ENCODE peak calls at places on chromosomes 11 and 22, in four cellular contexts. X is GM23248, T is HCT116, M is MM.1S. K is an unnamed sample.

GRCh38 chr11:12727556-12728070 is 53.4 kb downstream of the TEAD1 start:
- DNase-seq in X (peak), T (no peak), M (no peak), K (no peak)

GRCh38 chr11:66857927-66858185 is 992 bp downstream of the LRFN4 start:
- DNase-seq in X (no peak), T (no peak), M (no peak), K (peak)

GRCh38 chr11:16356057-16356750 is at the start of gene SOX6:
- DNase-seq in X (no peak), T (no peak), M (no peak), K (peak)

GRCh38 chr11:77967121-77967520 is 27.3 kb downstream of the INTS4 start:
- DNase-seq in X (no peak), T (no peak), M (no peak), K (no peak)

GRCh38 chr22:32693102-32693501 is 108.4 kb upstream of the TIMP3 start:
- DNase-seq in X (no peak), T (no peak), M (no peak), K (no peak)

GRCh38 chr11:61814242-61814957 is 2.4 kb downstream of the FADS1 start:
- DNase-seq in X (peak), T (peak), M (no peak), K (peak)

GRCh38 chr11:95419915-95420314 is 188.9 kb upstream of the SESN3 start:
- DNase-seq in X (peak), T (no peak), M (no peak), K (no peak)

GRCh38 chr22:40033586-40034380 is 39.0 kb downstream of the FAM83F start:
- DNase-seq in X (no peak), T (no peak), M (no peak), K (no peak)

GRCh38 chr11:68297812-68298658 is 14.4 kb upstream of the LRP5 start:
- DNase-seq in X (peak), T (peak), M (peak), K (peak)

GRCh38 chr11:17328856-17329490 is 22.6 kb upstream of the NCR3LG1 start:
- DNase-seq in X (no peak), T (no peak), M (no peak), K (peak)

GRCh38 chr22:29635734-29636357 is 32.4 kb downstream of the NF2 start:
- DNase-seq in X (peak), T (peak), M (peak), K (peak)

GRCh38 chr11:21927628-21928027 is 265.3 kb upstream of the ANO5 start:
- DNase-seq in X (no peak), T (no peak), M (no peak), K (no peak)

GRCh38 chr11:26539517-26539916 is 32.5 kb downstream of the MUC15 start:
- DNase-seq in X (no peak), T (no peak), M (no peak), K (no peak)

GRCh38 chr11:119077839-119078238 is 6.8 kb upstream of the HMBS start:
- DNase-seq in X (no peak), T (no peak), M (no peak), K (no peak)

GRCh38 chr11:13278620-13279486 is 1.3 kb downstream of the BMAL1 start:
- DNase-seq in X (peak), T (no peak), M (peak), K (peak)

GRCh38 chr11:132704796-132705375 is 827.4 kb downstream of the OPCML start:
- DNase-seq in X (no peak), T (no peak), M (no peak), K (no peak)

GRCh38 chr22:46561435-46561905 is 24.1 kb upstream of the CELSR1 start:
- DNase-seq in X (no peak), T (peak), M (peak), K (peak)

GRCh38 chr11:47587733-47588326 is 1.4 kb downstream of the FAM180B start:
- DNase-seq in X (peak), T (no peak), M (no peak), K (no peak)

GRCh38 chr11:75311858-75312288 is 39.6 kb downstream of the ARRB1 start:
- DNase-seq in X (peak), T (no peak), M (no peak), K (no peak)

GRCh38 chr11:83691387-83692088 is 405.4 kb upstream of the CCDC90B start:
- DNase-seq in X (peak), T (no peak), M (no peak), K (no peak)

GRCh38 chr22:45521178-45521577 is 18.5 kb downstream of the FBLN1 start:
- DNase-seq in X (no peak), T (peak), M (no peak), K (no peak)

GRCh38 chr11:110711776-110712642 is at the start of gene ARHGAP20:
- DNase-seq in X (peak), T (no peak), M (peak), K (peak)

GRCh38 chr11:76604081-76604601 is 66.4 kb downstream of the LRRC32 start:
- DNase-seq in X (no peak), T (no peak), M (no peak), K (no peak)

GRCh38 chr22:28268176-28268575 is 349.1 kb upstream of the PITPNB start:
- DNase-seq in X (peak), T (no peak), M (no peak), K (no peak)

GRCh38 chr11:19345519-19345847 is 104.7 kb upstream of the E2F8 start:
- DNase-seq in X (peak), T (no peak), M (peak), K (peak)

GRCh38 chr11:8066036-8066910 is 14.7 kb upstream of the TUB start:
- DNase-seq in X (peak), T (no peak), M (no peak), K (no peak)

GRCh38 chr11:75768909-75769771 is 562 bp downstream of the DGAT2 start:
- DNase-seq in X (peak), T (no peak), M (no peak), K (peak)

GRCh38 chr22:37416806-37417205 is 10.5 kb downstream of the ELFN2 start:
- DNase-seq in X (no peak), T (no peak), M (no peak), K (no peak)

GRCh38 chr11:129317564-129317963 is 58.1 kb upstream of the BARX2 start:
- DNase-seq in X (no peak), T (no peak), M (no peak), K (no peak)

GRCh38 chr11:78037056-78037455 is 14.0 kb upstream of the KCTD14 start:
- DNase-seq in X (no peak), T (no peak), M (no peak), K (no peak)

GRCh38 chr11:101487775-101488174 is 96.0 kb downstream of the TRPC6 start:
- DNase-seq in X (peak), T (no peak), M (no peak), K (no peak)

GRCh38 chr22:26417406-26417805 is 11.7 kb upstream of the ASPHD2 start:
- DNase-seq in X (no peak), T (no peak), M (no peak), K (no peak)

GRCh38 chr11:16404781-16405180 is 48.4 kb upstream of the SOX6 start:
- DNase-seq in X (no peak), T (no peak), M (no peak), K (no peak)

GRCh38 chr11:17855531-17856290 is 121.1 kb downstream of the KCNC1 start:
- DNase-seq in X (no peak), T (no peak), M (no peak), K (no peak)

GRCh38 chr22:48431536-48432315 is 1395.9 kb downstream of the BRD1 start:
- DNase-seq in X (no peak), T (no peak), M (no peak), K (no peak)
- H3K4me2 ChIP-seq in X (no peak), T (no peak), M (no peak), K (no peak)

DNA sequence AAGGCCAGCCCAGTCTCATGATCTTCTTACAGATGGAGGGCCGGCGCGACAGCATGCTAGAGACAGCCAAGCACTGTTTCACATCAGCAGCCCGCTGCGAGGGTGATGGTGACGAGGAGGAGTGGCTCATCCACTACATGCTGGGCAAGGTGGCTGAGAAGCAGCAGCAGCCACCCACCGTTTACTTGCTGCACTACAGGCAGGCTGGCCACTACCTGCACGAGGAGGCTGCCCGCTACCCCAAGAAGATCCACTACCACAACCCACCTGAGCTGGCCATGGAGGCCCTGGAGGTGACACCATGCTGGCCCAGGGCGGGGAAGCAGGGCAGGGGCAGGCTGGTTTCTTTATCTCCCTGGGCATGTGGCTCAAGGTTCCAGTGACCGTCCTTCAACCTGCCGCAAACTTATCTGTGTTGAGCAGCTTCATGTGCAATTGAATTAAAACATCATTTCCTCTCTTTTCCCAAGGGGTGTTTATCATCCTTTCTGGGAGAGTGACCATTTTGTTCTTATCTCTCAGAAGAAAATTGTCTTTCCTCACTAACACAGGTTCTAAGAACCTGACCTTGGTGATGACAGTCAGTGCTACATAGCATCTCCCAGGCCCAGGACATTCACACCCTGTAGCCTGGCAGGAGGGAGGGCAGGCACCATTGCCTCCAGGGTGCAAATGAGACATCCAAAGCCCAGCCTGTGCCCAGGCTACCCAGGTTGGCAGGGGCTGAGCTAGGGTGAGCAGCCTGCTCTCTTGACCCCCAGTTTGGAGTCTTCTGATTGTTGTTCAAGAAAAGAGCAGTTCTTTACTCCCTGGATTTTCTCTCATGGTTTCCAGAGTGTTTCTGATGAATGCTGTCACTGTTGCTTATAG is 80.7 kb downstream of the CABIN1 start:
- DNase-seq in X (no peak), T (no peak), M (no peak), K (no peak)
- TF ChIP-seq EZH2phosphoT487 in X (no peak), T (no peak), M (no peak), K (no peak)

DNA sequence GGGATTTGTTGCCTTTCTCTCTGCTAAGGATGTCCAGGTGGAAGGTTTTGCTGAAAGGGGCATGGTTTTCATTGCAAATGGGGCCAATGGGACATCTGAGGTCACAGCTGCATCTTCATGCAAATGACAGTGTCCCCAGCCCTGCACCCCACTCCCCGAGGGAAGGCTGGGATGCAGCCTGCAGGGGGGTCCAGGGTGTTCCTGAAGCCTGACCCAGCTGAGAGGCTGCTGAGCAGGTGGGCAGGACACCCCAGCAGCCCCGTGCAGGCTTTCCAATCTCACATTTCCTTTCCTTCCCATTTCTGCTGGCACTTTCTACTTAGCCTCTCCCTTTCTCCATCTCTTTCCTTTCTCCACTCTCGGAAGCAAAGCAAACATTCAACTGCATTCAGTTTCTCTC is 78.3 kb downstream of the SCN3B start:
- DNase-seq in X (no peak), T (no peak), M (no peak), K (no peak)
- H3K4me2 ChIP-seq in X (no peak), T (peak), M (peak), K (no peak)

GRCh38 chr11:86160546-86161149 is 83.9 kb upstream of the EED start:
- DNase-seq in X (peak), T (no peak), M (no peak), K (no peak)
- TF ChIP-seq EZH2phosphoT487 in X (no peak), T (no peak), M (no peak), K (no peak)

DNA sequence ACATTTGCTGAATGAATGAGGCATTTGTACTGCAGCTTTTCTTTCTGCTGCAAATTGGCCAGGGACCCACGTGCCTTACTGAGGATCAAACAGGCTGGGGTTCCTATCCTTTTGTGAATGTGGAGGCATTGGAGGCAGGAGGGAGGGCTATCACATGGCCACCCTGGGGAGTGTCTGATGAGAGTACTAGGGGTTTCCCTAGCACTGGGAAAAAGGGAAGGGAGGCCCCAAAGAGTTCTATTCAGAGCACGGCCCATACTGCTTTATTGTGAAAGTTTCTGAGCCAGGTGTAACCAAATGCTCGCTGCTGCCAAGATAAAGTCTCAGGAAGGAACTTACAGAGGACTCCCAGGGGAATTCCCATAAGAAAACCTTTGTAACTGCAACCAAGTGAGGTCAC is 78.4 kb upstream of the ANO1 start:
- DNase-seq in X (no peak), T (no peak), M (no peak), K (peak)
- H3K4me2 ChIP-seq in X (no peak), T (no peak), M (no peak), K (peak)

GRCh38 chr11:122077459-122077858 is 38.6 kb downstream of the BLID start:
- DNase-seq in X (no peak), T (no peak), M (no peak), K (no peak)
- TF ChIP-seq EZH2phosphoT487 in X (no peak), T (no peak), M (no peak), K (no peak)

GRCh38 chr11:86193297-86194095 is 51.1 kb upstream of the EED start:
- DNase-seq in X (peak), T (peak), M (peak), K (peak)
- H3K4me2 ChIP-seq in X (peak), T (peak), M (peak), K (peak)

GRCh38 chr11:34052608-34053160 is 1.2 kb downstream of the CAPRIN1 start:
- DNase-seq in X (peak), T (no peak), M (peak), K (peak)
- TF ChIP-seq EZH2phosphoT487 in X (no peak), T (no peak), M (no peak), K (no peak)

GRCh38 chr22:22098457-22099193 is 116.0 kb upstream of the TOP3B start:
- DNase-seq in X (no peak), T (no peak), M (peak), K (no peak)

GRCh38 chr22:22099833-22100812 is 117.5 kb upstream of the TOP3B start:
- DNase-seq in X (peak), T (peak), M (peak), K (peak)

GRCh38 chr22:22097727-22098228 is 115.2 kb upstream of the TOP3B start:
- DNase-seq in X (no peak), T (no peak), M (no peak), K (no peak)

GRCh38 chr22:22103078-22103593 is 120.5 kb upstream of the TOP3B start:
- DNase-seq in X (peak), T (peak), M (no peak), K (peak)

GRCh38 chr22:22099194-22099486 is 116.6 kb upstream of the TOP3B start:
- DNase-seq in X (no peak), T (no peak), M (peak), K (no peak)
- H3K4me2 ChIP-seq in X (no peak), T (no peak), M (peak), K (no peak)

K was measured in GM23338.